ENCODE peak calls at places on chromosomes 7 and 10, in four cellular contexts. One of them, this sample, is unnamed. For H3K4me1, the result is how much of the 10 kb centered on the place peaks cover.

GRCh38 chr10:104631946-104632345 is 9.1 kb upstream of the SORCS3 start:
- DNase-seq in hepatocyte: no peak
- DNase-seq in PC-3: no peak
- DNase-seq in SK-N-SH: no peak
- DNase-seq in this sample: no peak

GRCh38 chr10:79255007-79255507 is 92.2 kb upstream of the PPIF start:
- DNase-seq in hepatocyte: no peak
- DNase-seq in PC-3: no peak
- DNase-seq in SK-N-SH: no peak
- DNase-seq in this sample: no peak

GRCh38 chr10:118956253-118957140 is 73.0 kb upstream of the NANOS1 start:
- DNase-seq in hepatocyte: no peak
- DNase-seq in PC-3: no peak
- DNase-seq in SK-N-SH: no peak
- DNase-seq in this sample: no peak

GRCh38 chr10:119270893-119271361 is 63.6 kb downstream of the GRK5 start:
- DNase-seq in hepatocyte: peak
- DNase-seq in PC-3: peak
- DNase-seq in SK-N-SH: no peak
- DNase-seq in this sample: no peak

GRCh38 chr10:31314256-31315183 is 4.5 kb upstream of the ZEB1 start:
- DNase-seq in hepatocyte: no peak
- DNase-seq in PC-3: no peak
- DNase-seq in SK-N-SH: no peak
- DNase-seq in this sample: peak

GRCh38 chr7:105389090-105389650 is 449 bp upstream of the SRPK2 start:
- DNase-seq in hepatocyte: peak
- DNase-seq in PC-3: peak
- DNase-seq in SK-N-SH: no peak
- DNase-seq in this sample: peak

GRCh38 chr7:107854989-107855388 is 36.0 kb upstream of the DLD start:
- DNase-seq in hepatocyte: no peak
- DNase-seq in PC-3: peak
- DNase-seq in SK-N-SH: no peak
- DNase-seq in this sample: no peak

GRCh38 chr7:151859948-151860685 is 16.8 kb downstream of the PRKAG2 start:
- DNase-seq in hepatocyte: no peak
- DNase-seq in PC-3: no peak
- DNase-seq in SK-N-SH: no peak
- DNase-seq in this sample: no peak

GRCh38 chr10:116744163-116744788 is 1.9 kb upstream of the HSPA12A start:
- DNase-seq in hepatocyte: no peak
- DNase-seq in PC-3: no peak
- DNase-seq in SK-N-SH: no peak
- DNase-seq in this sample: peak

GRCh38 chr10:86401588-86402282 is 35.1 kb upstream of the GRID1 start:
- DNase-seq in hepatocyte: peak
- DNase-seq in PC-3: peak
- DNase-seq in SK-N-SH: peak
- DNase-seq in this sample: peak

GRCh38 chr10:126387931-126388911 is at the start of gene ADAM12:
- DNase-seq in hepatocyte: peak
- DNase-seq in PC-3: peak
- DNase-seq in SK-N-SH: peak
- DNase-seq in this sample: peak

GRCh38 chr7:5477723-5478531 is 54.3 kb upstream of the TNRC18 start:
- DNase-seq in hepatocyte: peak
- DNase-seq in PC-3: no peak
- DNase-seq in SK-N-SH: peak
- DNase-seq in this sample: peak

GRCh38 chr7:82810558-82811259 is 352.0 kb downstream of the PCLO start:
- DNase-seq in hepatocyte: peak
- DNase-seq in PC-3: peak
- DNase-seq in SK-N-SH: peak
- DNase-seq in this sample: peak

GRCh38 chr10:123883921-123884320 is 7.7 kb downstream of the CPXM2 start:
- DNase-seq in hepatocyte: no peak
- DNase-seq in PC-3: no peak
- DNase-seq in SK-N-SH: no peak
- DNase-seq in this sample: no peak

GRCh38 chr7:76372984-76373833 is 14.4 kb upstream of the YWHAG start:
- DNase-seq in hepatocyte: peak
- DNase-seq in PC-3: peak
- DNase-seq in SK-N-SH: no peak
- DNase-seq in this sample: no peak

GRCh38 chr7:80372415-80372814 is 139.4 kb downstream of the GNAT3 start:
- DNase-seq in hepatocyte: no peak
- DNase-seq in PC-3: no peak
- DNase-seq in SK-N-SH: no peak
- DNase-seq in this sample: no peak

GRCh38 chr7:1810521-1810920 is 140.4 kb downstream of the ELFN1 start:
- DNase-seq in hepatocyte: no peak
- DNase-seq in PC-3: no peak
- DNase-seq in SK-N-SH: no peak
- DNase-seq in this sample: no peak

GRCh38 chr7:18087687-18088078 is 60.0 kb upstream of the PRPS1L1 start:
- DNase-seq in hepatocyte: peak
- DNase-seq in PC-3: no peak
- DNase-seq in SK-N-SH: peak
- DNase-seq in this sample: peak

GRCh38 chr10:3527144-3527543 is 257.9 kb downstream of the KLF6 start:
- DNase-seq in hepatocyte: no peak
- DNase-seq in PC-3: no peak
- DNase-seq in SK-N-SH: no peak
- DNase-seq in this sample: no peak

GRCh38 chr10:48461623-48462481 is 143.0 kb downstream of the ARHGAP22 start:
- DNase-seq in hepatocyte: no peak
- DNase-seq in PC-3: no peak
- DNase-seq in SK-N-SH: no peak
- DNase-seq in this sample: no peak

GRCh38 chr10:80473692-80474596 is 19.8 kb downstream of the TSPAN14 start:
- DNase-seq in hepatocyte: no peak
- DNase-seq in PC-3: no peak
- DNase-seq in SK-N-SH: no peak
- DNase-seq in this sample: no peak

GRCh38 chr7:146661929-146662328 is 545.3 kb downstream of the CNTNAP2 start:
- DNase-seq in hepatocyte: no peak
- DNase-seq in PC-3: no peak
- DNase-seq in SK-N-SH: no peak
- DNase-seq in this sample: no peak

GRCh38 chr10:18233775-18234174 is 93.6 kb downstream of the CACNB2 start:
- DNase-seq in hepatocyte: peak
- DNase-seq in PC-3: peak
- DNase-seq in SK-N-SH: peak
- DNase-seq in this sample: peak

GRCh38 chr7:44218418-44219201 is 17.8 kb downstream of the YKT6 start:
- DNase-seq in hepatocyte: no peak
- DNase-seq in PC-3: no peak
- DNase-seq in SK-N-SH: peak
- DNase-seq in this sample: peak

GRCh38 chr7:43664681-43665080 is 64.6 kb downstream of the COA1 start:
- DNase-seq in hepatocyte: no peak
- DNase-seq in PC-3: no peak
- DNase-seq in SK-N-SH: peak
- DNase-seq in this sample: no peak

GRCh38 chr7:155587486-155587885 is 41.1 kb upstream of the CNPY1 start:
- DNase-seq in hepatocyte: no peak
- DNase-seq in PC-3: no peak
- DNase-seq in SK-N-SH: no peak
- DNase-seq in this sample: no peak

GRCh38 chr7:112400141-112400540 is 50.1 kb upstream of the IFRD1 start:
- DNase-seq in hepatocyte: no peak
- DNase-seq in PC-3: peak
- DNase-seq in SK-N-SH: no peak
- DNase-seq in this sample: no peak

GRCh38 chr7:155709453-155709852 is 65.0 kb downstream of the RBM33 start:
- DNase-seq in hepatocyte: no peak
- DNase-seq in PC-3: no peak
- DNase-seq in SK-N-SH: no peak
- DNase-seq in this sample: no peak

GRCh38 chr10:52644678-52645434 is 127.7 kb downstream of the MBL2 start:
- DNase-seq in hepatocyte: peak
- DNase-seq in PC-3: peak
- DNase-seq in SK-N-SH: peak
- DNase-seq in this sample: peak

GRCh38 chr10:71036279-71036535 is 147.8 kb upstream of the PCBD1 start:
- DNase-seq in hepatocyte: no peak
- DNase-seq in PC-3: no peak
- DNase-seq in SK-N-SH: peak
- DNase-seq in this sample: no peak

GRCh38 chr7:110001254-110001938 is 1089.5 kb upstream of the LRRN3 start:
- DNase-seq in hepatocyte: no peak
- DNase-seq in PC-3: no peak
- DNase-seq in SK-N-SH: peak
- DNase-seq in this sample: no peak

GRCh38 chr10:131656446-131656845 is 244.4 kb upstream of the PPP2R2D start:
- DNase-seq in hepatocyte: no peak
- DNase-seq in PC-3: no peak
- DNase-seq in SK-N-SH: no peak
- DNase-seq in this sample: no peak

GRCh38 chr10:95266674-95267095 is 24.1 kb downstream of the PDLIM1 start:
- DNase-seq in hepatocyte: peak
- DNase-seq in PC-3: peak
- DNase-seq in SK-N-SH: peak
- DNase-seq in this sample: peak
- TF ChIP-seq EZH2phosphoT487 in hepatocyte: no peak
- TF ChIP-seq EZH2phosphoT487 in PC-3: no peak
- TF ChIP-seq EZH2phosphoT487 in SK-N-SH: no peak
- TF ChIP-seq EZH2phosphoT487 in this sample: no peak

DNA sequence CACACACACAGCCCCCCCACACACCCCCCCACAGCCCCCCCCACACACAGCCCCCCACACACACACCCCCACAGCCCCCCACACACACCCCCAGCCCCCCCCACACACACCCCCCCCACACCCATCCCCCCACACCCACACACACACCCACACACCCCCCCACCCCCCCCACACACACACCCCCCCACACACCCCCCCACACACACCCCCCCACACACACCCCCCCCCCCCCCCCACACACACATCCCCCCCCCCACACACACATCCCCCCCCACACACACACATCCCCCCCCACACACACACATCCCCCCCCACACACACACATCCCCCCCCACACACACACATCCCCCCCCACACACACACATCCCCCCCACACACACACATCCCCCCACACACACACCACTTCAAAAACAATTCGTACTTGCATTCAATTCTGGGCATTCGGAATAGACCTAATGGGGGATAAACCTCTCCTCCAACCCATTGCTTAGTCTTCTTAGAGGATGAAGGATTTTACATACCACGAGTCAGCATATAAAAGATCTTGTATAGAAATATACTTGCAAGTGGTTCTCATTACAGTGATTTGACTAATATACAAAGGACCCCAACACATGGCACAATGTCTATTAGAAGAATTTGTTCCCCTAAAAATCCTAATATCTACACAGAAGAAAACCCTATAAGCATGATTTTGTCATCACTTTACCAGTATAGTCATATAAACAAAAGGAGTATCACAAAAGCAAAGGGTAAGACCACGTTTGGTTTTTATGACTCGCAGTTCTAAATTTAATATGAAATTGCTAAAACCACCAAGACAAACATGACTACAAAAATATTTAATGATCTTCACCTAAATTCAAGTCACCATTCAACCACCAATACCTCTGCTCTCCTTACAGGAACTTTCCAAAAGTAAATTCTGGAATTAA is 80.9 kb downstream of the DIP2C start:
- DNase-seq in hepatocyte: no peak
- DNase-seq in PC-3: no peak
- DNase-seq in SK-N-SH: no peak
- DNase-seq in this sample: no peak
- H3K4me1 ChIP-seq in hepatocyte: under half
- H3K4me1 ChIP-seq in PC-3: under half
- H3K4me1 ChIP-seq in SK-N-SH: under half
- H3K4me1 ChIP-seq in this sample: under half

DNA sequence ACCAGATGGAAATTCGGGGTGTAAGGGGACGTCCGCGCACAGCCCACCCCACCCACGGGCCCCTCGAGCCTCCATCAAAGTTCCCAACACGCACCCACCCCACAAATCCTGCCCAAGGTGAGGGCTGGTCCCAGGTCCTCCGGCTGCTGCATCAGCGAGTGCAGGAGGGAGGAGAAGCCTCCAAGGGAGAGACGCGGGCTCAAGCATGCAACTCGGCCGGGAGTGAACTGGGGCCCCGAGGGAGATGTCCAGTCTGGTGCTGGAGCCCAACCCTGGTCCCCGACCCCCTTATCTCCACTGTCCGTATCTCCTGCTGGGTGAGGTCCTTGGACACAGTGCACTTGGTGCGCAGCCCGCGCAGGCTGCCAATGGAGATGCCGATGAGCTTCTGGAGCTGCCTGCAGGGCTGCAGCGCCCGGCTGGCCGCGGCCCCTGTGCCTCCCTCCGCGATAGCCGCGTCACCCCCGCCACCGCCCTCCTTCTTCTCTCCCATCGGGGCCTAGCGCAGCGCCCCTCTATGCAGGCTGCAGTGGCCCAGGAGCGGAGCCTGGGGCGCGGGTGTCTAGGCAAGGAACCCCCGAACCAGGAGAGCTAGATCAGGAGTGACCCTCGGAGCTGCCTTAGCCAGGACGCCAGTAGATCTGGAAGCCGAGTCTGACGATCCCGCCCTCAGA is 489.2 kb downstream of the ZNF33B start:
- DNase-seq in hepatocyte: peak
- DNase-seq in PC-3: no peak
- DNase-seq in SK-N-SH: peak
- DNase-seq in this sample: no peak
- TF ChIP-seq EZH2phosphoT487 in hepatocyte: no peak
- TF ChIP-seq EZH2phosphoT487 in PC-3: no peak
- TF ChIP-seq EZH2phosphoT487 in SK-N-SH: no peak
- TF ChIP-seq EZH2phosphoT487 in this sample: no peak

GRCh38 chr10:36494386-36494785 is 631.0 kb upstream of the ANKRD30A start:
- DNase-seq in hepatocyte: peak
- DNase-seq in PC-3: peak
- DNase-seq in SK-N-SH: no peak
- DNase-seq in this sample: no peak

GRCh38 chr10:36492590-36493510 is 632.5 kb upstream of the ANKRD30A start:
- DNase-seq in hepatocyte: no peak
- DNase-seq in PC-3: peak
- DNase-seq in SK-N-SH: no peak
- DNase-seq in this sample: no peak

GRCh38 chr10:36489928-36490279 is 635.5 kb upstream of the ANKRD30A start:
- DNase-seq in hepatocyte: no peak
- DNase-seq in PC-3: peak
- DNase-seq in SK-N-SH: no peak
- DNase-seq in this sample: no peak

GRCh38 chr10:36496728-36497127 is 628.7 kb upstream of the ANKRD30A start:
- DNase-seq in hepatocyte: no peak
- DNase-seq in PC-3: peak
- DNase-seq in SK-N-SH: no peak
- DNase-seq in this sample: no peak

DNA sequence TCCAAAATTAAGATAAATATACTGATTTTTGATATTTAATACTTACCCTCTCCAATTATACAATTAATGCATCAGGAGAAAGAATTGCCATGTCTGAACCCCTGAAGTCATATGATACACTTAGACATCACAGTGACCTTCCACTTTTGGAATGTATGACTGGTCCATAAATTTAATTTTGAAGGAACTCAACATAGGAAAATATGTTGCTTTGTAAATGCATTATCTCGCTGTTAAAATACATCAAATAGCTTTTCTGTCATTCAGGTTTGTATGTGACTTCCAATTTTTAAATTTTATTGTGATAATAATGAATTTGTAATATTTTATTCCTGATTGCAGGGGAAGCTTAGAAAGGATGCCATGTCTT is 631.9 kb upstream of the ANKRD30A start:
- DNase-seq in hepatocyte: no peak
- DNase-seq in PC-3: peak
- DNase-seq in SK-N-SH: no peak
- DNase-seq in this sample: no peak
- H3K4me1 ChIP-seq in hepatocyte: under half
- H3K4me1 ChIP-seq in PC-3: half or more
- H3K4me1 ChIP-seq in SK-N-SH: under half
- H3K4me1 ChIP-seq in this sample: under half

This sample was measured in neural progenitor cell.